ENCODE peak calls at places on chromosomes 4 and X, in ten cellular contexts. One of them, this sample, is unnamed.

GRCh38 chrX:68428431-68428830 is 4.9 kb downstream of the OPHN1 start:
- DNase-seq in HuH-7: no peak
- DNase-seq in NCI-H1694: no peak
- DNase-seq in stimulated activated CD8-positive, alpha-beta memory T cell treated with anti-CD3 and anti-CD28 coated beads, Interleukin-7, amount 100 ng/mL, for 24 hours: no peak
- DNase-seq in COR-L47: no peak
- DNase-seq in GM10248: no peak
- DNase-seq in NCI-H1092: no peak
- DNase-seq in stimulated activated naive CD8-positive, alpha-beta T cell treated with anti-CD3 and anti-CD28 coated beads, Interleukin-15, Interleukin-2, amounts not matched to agents 100 U/mL and 50 U/mL, for 24 hours: no peak
- DNase-seq in left ventricle myocardium superior: no peak
- DNase-seq in osteocyte: no peak
- DNase-seq in this sample: no peak

GRCh38 chr4:10783351-10783750 is 98.8 kb upstream of the CLNK start:
- DNase-seq in HuH-7: no peak
- DNase-seq in NCI-H1694: no peak
- DNase-seq in stimulated activated CD8-positive, alpha-beta memory T cell treated with anti-CD3 and anti-CD28 coated beads, Interleukin-7, amount 100 ng/mL, for 24 hours: no peak
- DNase-seq in COR-L47: no peak
- DNase-seq in GM10248: no peak
- DNase-seq in NCI-H1092: no peak
- DNase-seq in stimulated activated naive CD8-positive, alpha-beta T cell treated with anti-CD3 and anti-CD28 coated beads, Interleukin-15, Interleukin-2, amounts not matched to agents 100 U/mL and 50 U/mL, for 24 hours: no peak
- DNase-seq in left ventricle myocardium superior: no peak
- DNase-seq in osteocyte: no peak
- DNase-seq in this sample: no peak

GRCh38 chr4:169821402-169821801 is 63.7 kb upstream of the HPF1 start:
- DNase-seq in HuH-7: no peak
- DNase-seq in NCI-H1694: no peak
- DNase-seq in stimulated activated CD8-positive, alpha-beta memory T cell treated with anti-CD3 and anti-CD28 coated beads, Interleukin-7, amount 100 ng/mL, for 24 hours: no peak
- DNase-seq in COR-L47: no peak
- DNase-seq in GM10248: no peak
- DNase-seq in NCI-H1092: no peak
- DNase-seq in stimulated activated naive CD8-positive, alpha-beta T cell treated with anti-CD3 and anti-CD28 coated beads, Interleukin-15, Interleukin-2, amounts not matched to agents 100 U/mL and 50 U/mL, for 24 hours: no peak
- DNase-seq in left ventricle myocardium superior: no peak
- DNase-seq in osteocyte: no peak
- DNase-seq in this sample: no peak

GRCh38 chrX:1452497-1453389 is at the start of gene ASMTL:
- DNase-seq in HuH-7: peak; percentile 75
- DNase-seq in NCI-H1694: no peak
- DNase-seq in stimulated activated CD8-positive, alpha-beta memory T cell treated with anti-CD3 and anti-CD28 coated beads, Interleukin-7, amount 100 ng/mL, for 24 hours: peak; percentile 100
- DNase-seq in COR-L47: no peak
- DNase-seq in GM10248: peak; percentile 99
- DNase-seq in NCI-H1092: no peak
- DNase-seq in stimulated activated naive CD8-positive, alpha-beta T cell treated with anti-CD3 and anti-CD28 coated beads, Interleukin-15, Interleukin-2, amounts not matched to agents 100 U/mL and 50 U/mL, for 24 hours: peak; percentile 100
- DNase-seq in left ventricle myocardium superior: peak; percentile 100
- DNase-seq in osteocyte: peak; percentile 100
- DNase-seq in this sample: peak; percentile 100

GRCh38 chrX:23317799-23318724 is 16.6 kb upstream of the PTCHD1 start:
- DNase-seq in HuH-7: peak; percentile 29
- DNase-seq in NCI-H1694: no peak
- DNase-seq in stimulated activated CD8-positive, alpha-beta memory T cell treated with anti-CD3 and anti-CD28 coated beads, Interleukin-7, amount 100 ng/mL, for 24 hours: no peak
- DNase-seq in COR-L47: no peak
- DNase-seq in GM10248: peak; percentile 57
- DNase-seq in NCI-H1092: peak; percentile 10
- DNase-seq in stimulated activated naive CD8-positive, alpha-beta T cell treated with anti-CD3 and anti-CD28 coated beads, Interleukin-15, Interleukin-2, amounts not matched to agents 100 U/mL and 50 U/mL, for 24 hours: peak; percentile 19
- DNase-seq in left ventricle myocardium superior: peak; percentile 36
- DNase-seq in osteocyte: no peak
- DNase-seq in this sample: no peak

GRCh38 chr4:498328-498919 is 532 bp downstream of the ZNF721 start:
- DNase-seq in HuH-7: no peak
- DNase-seq in NCI-H1694: no peak
- DNase-seq in stimulated activated CD8-positive, alpha-beta memory T cell treated with anti-CD3 and anti-CD28 coated beads, Interleukin-7, amount 100 ng/mL, for 24 hours: no peak
- DNase-seq in COR-L47: no peak
- DNase-seq in GM10248: no peak
- DNase-seq in NCI-H1092: no peak
- DNase-seq in stimulated activated naive CD8-positive, alpha-beta T cell treated with anti-CD3 and anti-CD28 coated beads, Interleukin-15, Interleukin-2, amounts not matched to agents 100 U/mL and 50 U/mL, for 24 hours: peak; percentile 14
- DNase-seq in left ventricle myocardium superior: no peak
- DNase-seq in osteocyte: no peak
- DNase-seq in this sample: no peak

GRCh38 chr4:96356591-96357360 is 516.9 kb downstream of the PDHA2 start:
- DNase-seq in HuH-7: no peak
- DNase-seq in NCI-H1694: no peak
- DNase-seq in stimulated activated CD8-positive, alpha-beta memory T cell treated with anti-CD3 and anti-CD28 coated beads, Interleukin-7, amount 100 ng/mL, for 24 hours: no peak
- DNase-seq in COR-L47: no peak
- DNase-seq in GM10248: no peak
- DNase-seq in NCI-H1092: no peak
- DNase-seq in stimulated activated naive CD8-positive, alpha-beta T cell treated with anti-CD3 and anti-CD28 coated beads, Interleukin-15, Interleukin-2, amounts not matched to agents 100 U/mL and 50 U/mL, for 24 hours: no peak
- DNase-seq in left ventricle myocardium superior: no peak
- DNase-seq in osteocyte: no peak
- DNase-seq in this sample: no peak

GRCh38 chr4:53476232-53477037 is 99.0 kb downstream of the FIP1L1 start:
- DNase-seq in HuH-7: peak; percentile 17
- DNase-seq in NCI-H1694: no peak
- DNase-seq in stimulated activated CD8-positive, alpha-beta memory T cell treated with anti-CD3 and anti-CD28 coated beads, Interleukin-7, amount 100 ng/mL, for 24 hours: no peak
- DNase-seq in COR-L47: no peak
- DNase-seq in GM10248: no peak
- DNase-seq in NCI-H1092: no peak
- DNase-seq in stimulated activated naive CD8-positive, alpha-beta T cell treated with anti-CD3 and anti-CD28 coated beads, Interleukin-15, Interleukin-2, amounts not matched to agents 100 U/mL and 50 U/mL, for 24 hours: no peak
- DNase-seq in left ventricle myocardium superior: no peak
- DNase-seq in osteocyte: no peak
- DNase-seq in this sample: no peak

GRCh38 chrX:45850197-45850774 is 649.6 kb upstream of the DIPK2B start:
- DNase-seq in HuH-7: no peak
- DNase-seq in NCI-H1694: no peak
- DNase-seq in stimulated activated CD8-positive, alpha-beta memory T cell treated with anti-CD3 and anti-CD28 coated beads, Interleukin-7, amount 100 ng/mL, for 24 hours: no peak
- DNase-seq in COR-L47: peak; percentile 16
- DNase-seq in GM10248: peak; percentile 8
- DNase-seq in NCI-H1092: no peak
- DNase-seq in stimulated activated naive CD8-positive, alpha-beta T cell treated with anti-CD3 and anti-CD28 coated beads, Interleukin-15, Interleukin-2, amounts not matched to agents 100 U/mL and 50 U/mL, for 24 hours: peak; percentile 35
- DNase-seq in left ventricle myocardium superior: no peak
- DNase-seq in osteocyte: no peak
- DNase-seq in this sample: no peak

GRCh38 chr4:79987401-79987800 is 85.6 kb downstream of the ANTXR2 start:
- DNase-seq in HuH-7: no peak
- DNase-seq in NCI-H1694: no peak
- DNase-seq in stimulated activated CD8-positive, alpha-beta memory T cell treated with anti-CD3 and anti-CD28 coated beads, Interleukin-7, amount 100 ng/mL, for 24 hours: no peak
- DNase-seq in COR-L47: no peak
- DNase-seq in GM10248: no peak
- DNase-seq in NCI-H1092: no peak
- DNase-seq in stimulated activated naive CD8-positive, alpha-beta T cell treated with anti-CD3 and anti-CD28 coated beads, Interleukin-15, Interleukin-2, amounts not matched to agents 100 U/mL and 50 U/mL, for 24 hours: no peak
- DNase-seq in left ventricle myocardium superior: no peak
- DNase-seq in osteocyte: no peak
- DNase-seq in this sample: no peak

GRCh38 chr4:94676910-94677309 is 80.8 kb upstream of the BMPR1B start:
- DNase-seq in HuH-7: no peak
- DNase-seq in NCI-H1694: no peak
- DNase-seq in stimulated activated CD8-positive, alpha-beta memory T cell treated with anti-CD3 and anti-CD28 coated beads, Interleukin-7, amount 100 ng/mL, for 24 hours: no peak
- DNase-seq in COR-L47: no peak
- DNase-seq in GM10248: no peak
- DNase-seq in NCI-H1092: no peak
- DNase-seq in stimulated activated naive CD8-positive, alpha-beta T cell treated with anti-CD3 and anti-CD28 coated beads, Interleukin-15, Interleukin-2, amounts not matched to agents 100 U/mL and 50 U/mL, for 24 hours: no peak
- DNase-seq in left ventricle myocardium superior: no peak
- DNase-seq in osteocyte: no peak
- DNase-seq in this sample: no peak

GRCh38 chr4:80367737-80368136 is 32.2 kb downstream of the CFAP299 start:
- DNase-seq in HuH-7: no peak
- DNase-seq in NCI-H1694: no peak
- DNase-seq in stimulated activated CD8-positive, alpha-beta memory T cell treated with anti-CD3 and anti-CD28 coated beads, Interleukin-7, amount 100 ng/mL, for 24 hours: no peak
- DNase-seq in COR-L47: no peak
- DNase-seq in GM10248: no peak
- DNase-seq in NCI-H1092: no peak
- DNase-seq in stimulated activated naive CD8-positive, alpha-beta T cell treated with anti-CD3 and anti-CD28 coated beads, Interleukin-15, Interleukin-2, amounts not matched to agents 100 U/mL and 50 U/mL, for 24 hours: no peak
- DNase-seq in left ventricle myocardium superior: no peak
- DNase-seq in osteocyte: no peak
- DNase-seq in this sample: no peak

This sample was measured in esophagus muscularis mucosa.